ENCODE peak calls at places on chromosome 9, in ten cellular contexts. One of them, this sample, is unnamed.

GRCh38 chr9:8382777-8383527 is 583.4 kb upstream of the DMAC1 start:
- DNase-seq in mammary epithelial cell: no peak
- DNase-seq in stimulated activated CD4-positive, alpha-beta T cell treated with anti-CD3 and anti-CD28 coated beads, Interleukin-4, amount 100 ng/mL, for 48 hours: no peak
- DNase-seq in substantia nigra: no peak
- DNase-seq in lower lobe of right lung: no peak
- DNase-seq in retina: no peak
- DNase-seq in effector CD4-positive, alpha-beta T cell: no peak
- DNase-seq in effector memory CD4-positive, alpha-beta T cell: no peak
- DNase-seq in D341Med: no peak
- DNase-seq in T-helper 2 cell: no peak
- DNase-seq in this sample: no peak

GRCh38 chr9:21970001-21970799 is 24.0 kb downstream of the CDKN2A start:
- DNase-seq in mammary epithelial cell: no peak
- DNase-seq in stimulated activated CD4-positive, alpha-beta T cell treated with anti-CD3 and anti-CD28 coated beads, Interleukin-4, amount 100 ng/mL, for 48 hours: no peak
- DNase-seq in substantia nigra: no peak
- DNase-seq in lower lobe of right lung: no peak
- DNase-seq in retina: no peak
- DNase-seq in effector CD4-positive, alpha-beta T cell: no peak
- DNase-seq in effector memory CD4-positive, alpha-beta T cell: no peak
- DNase-seq in D341Med: no peak
- DNase-seq in T-helper 2 cell: no peak
- DNase-seq in this sample: no peak

GRCh38 chr9:87657190-87657589 is 68.7 kb upstream of the CTSL start:
- DNase-seq in mammary epithelial cell: no peak
- DNase-seq in stimulated activated CD4-positive, alpha-beta T cell treated with anti-CD3 and anti-CD28 coated beads, Interleukin-4, amount 100 ng/mL, for 48 hours: no peak
- DNase-seq in substantia nigra: no peak
- DNase-seq in lower lobe of right lung: peak; percentile 62
- DNase-seq in retina: no peak
- DNase-seq in effector CD4-positive, alpha-beta T cell: no peak
- DNase-seq in effector memory CD4-positive, alpha-beta T cell: no peak
- DNase-seq in D341Med: no peak
- DNase-seq in T-helper 2 cell: no peak
- DNase-seq in this sample: no peak

GRCh38 chr9:12784461-12785250 is 9.8 kb downstream of the LURAP1L start:
- DNase-seq in mammary epithelial cell: peak; percentile 98
- DNase-seq in stimulated activated CD4-positive, alpha-beta T cell treated with anti-CD3 and anti-CD28 coated beads, Interleukin-4, amount 100 ng/mL, for 48 hours: no peak
- DNase-seq in substantia nigra: no peak
- DNase-seq in lower lobe of right lung: peak; percentile 70
- DNase-seq in retina: no peak
- DNase-seq in effector CD4-positive, alpha-beta T cell: no peak
- DNase-seq in effector memory CD4-positive, alpha-beta T cell: no peak
- DNase-seq in D341Med: no peak
- DNase-seq in T-helper 2 cell: no peak
- DNase-seq in this sample: no peak

GRCh38 chr9:88534456-88535225 is at the start of gene NXNL2:
- DNase-seq in mammary epithelial cell: peak; percentile 56
- DNase-seq in stimulated activated CD4-positive, alpha-beta T cell treated with anti-CD3 and anti-CD28 coated beads, Interleukin-4, amount 100 ng/mL, for 48 hours: no peak
- DNase-seq in substantia nigra: peak; percentile 26
- DNase-seq in lower lobe of right lung: peak; percentile 85
- DNase-seq in retina: no peak
- DNase-seq in effector CD4-positive, alpha-beta T cell: no peak
- DNase-seq in effector memory CD4-positive, alpha-beta T cell: no peak
- DNase-seq in D341Med: peak; percentile 82
- DNase-seq in T-helper 2 cell: peak; percentile 40
- DNase-seq in this sample: peak; percentile 79

GRCh38 chr9:105425817-105426433 is 21.9 kb upstream of the FSD1L start:
- DNase-seq in mammary epithelial cell: no peak
- DNase-seq in stimulated activated CD4-positive, alpha-beta T cell treated with anti-CD3 and anti-CD28 coated beads, Interleukin-4, amount 100 ng/mL, for 48 hours: no peak
- DNase-seq in substantia nigra: no peak
- DNase-seq in lower lobe of right lung: no peak
- DNase-seq in retina: no peak
- DNase-seq in effector CD4-positive, alpha-beta T cell: no peak
- DNase-seq in effector memory CD4-positive, alpha-beta T cell: no peak
- DNase-seq in D341Med: peak; percentile 48
- DNase-seq in T-helper 2 cell: peak; percentile 9
- DNase-seq in this sample: no peak

GRCh38 chr9:4262735-4263141 is 37.1 kb downstream of the GLIS3 start:
- DNase-seq in mammary epithelial cell: peak; percentile 87
- DNase-seq in stimulated activated CD4-positive, alpha-beta T cell treated with anti-CD3 and anti-CD28 coated beads, Interleukin-4, amount 100 ng/mL, for 48 hours: no peak
- DNase-seq in substantia nigra: no peak
- DNase-seq in lower lobe of right lung: no peak
- DNase-seq in retina: no peak
- DNase-seq in effector CD4-positive, alpha-beta T cell: no peak
- DNase-seq in effector memory CD4-positive, alpha-beta T cell: no peak
- DNase-seq in D341Med: no peak
- DNase-seq in T-helper 2 cell: no peak
- DNase-seq in this sample: no peak

GRCh38 chr9:4021621-4022213 is 278.2 kb downstream of the GLIS3 start:
- DNase-seq in mammary epithelial cell: no peak
- DNase-seq in stimulated activated CD4-positive, alpha-beta T cell treated with anti-CD3 and anti-CD28 coated beads, Interleukin-4, amount 100 ng/mL, for 48 hours: no peak
- DNase-seq in substantia nigra: no peak
- DNase-seq in lower lobe of right lung: no peak
- DNase-seq in retina: no peak
- DNase-seq in effector CD4-positive, alpha-beta T cell: no peak
- DNase-seq in effector memory CD4-positive, alpha-beta T cell: no peak
- DNase-seq in D341Med: no peak
- DNase-seq in T-helper 2 cell: no peak
- DNase-seq in this sample: no peak

GRCh38 chr9:126375386-126375785 is 48.8 kb downstream of the MVB12B start:
- DNase-seq in mammary epithelial cell: no peak
- DNase-seq in stimulated activated CD4-positive, alpha-beta T cell treated with anti-CD3 and anti-CD28 coated beads, Interleukin-4, amount 100 ng/mL, for 48 hours: no peak
- DNase-seq in substantia nigra: peak; percentile 46
- DNase-seq in lower lobe of right lung: no peak
- DNase-seq in retina: peak; percentile 52
- DNase-seq in effector CD4-positive, alpha-beta T cell: no peak
- DNase-seq in effector memory CD4-positive, alpha-beta T cell: no peak
- DNase-seq in D341Med: no peak
- DNase-seq in T-helper 2 cell: no peak
- DNase-seq in this sample: no peak

GRCh38 chr9:129209580-129209979 is 31.5 kb upstream of the IER5L start:
- DNase-seq in mammary epithelial cell: no peak
- DNase-seq in stimulated activated CD4-positive, alpha-beta T cell treated with anti-CD3 and anti-CD28 coated beads, Interleukin-4, amount 100 ng/mL, for 48 hours: no peak
- DNase-seq in substantia nigra: no peak
- DNase-seq in lower lobe of right lung: no peak
- DNase-seq in retina: no peak
- DNase-seq in effector CD4-positive, alpha-beta T cell: no peak
- DNase-seq in effector memory CD4-positive, alpha-beta T cell: no peak
- DNase-seq in D341Med: no peak
- DNase-seq in T-helper 2 cell: no peak
- DNase-seq in this sample: no peak

GRCh38 chr9:114777841-114778240 is 28.0 kb downstream of the TNFSF15 start:
- DNase-seq in mammary epithelial cell: no peak
- DNase-seq in stimulated activated CD4-positive, alpha-beta T cell treated with anti-CD3 and anti-CD28 coated beads, Interleukin-4, amount 100 ng/mL, for 48 hours: peak; percentile 13
- DNase-seq in substantia nigra: no peak
- DNase-seq in lower lobe of right lung: no peak
- DNase-seq in retina: no peak
- DNase-seq in effector CD4-positive, alpha-beta T cell: no peak
- DNase-seq in effector memory CD4-positive, alpha-beta T cell: peak; percentile 4
- DNase-seq in D341Med: no peak
- DNase-seq in T-helper 2 cell: peak; percentile 12
- DNase-seq in this sample: no peak

GRCh38 chr9:88387035-88387732 is 1.1 kb upstream of the SPIN1 start:
- DNase-seq in mammary epithelial cell: peak; percentile 69
- DNase-seq in stimulated activated CD4-positive, alpha-beta T cell treated with anti-CD3 and anti-CD28 coated beads, Interleukin-4, amount 100 ng/mL, for 48 hours: peak; percentile 6
- DNase-seq in substantia nigra: no peak
- DNase-seq in lower lobe of right lung: peak; percentile 70
- DNase-seq in retina: no peak
- DNase-seq in effector CD4-positive, alpha-beta T cell: no peak
- DNase-seq in effector memory CD4-positive, alpha-beta T cell: no peak
- DNase-seq in D341Med: no peak
- DNase-seq in T-helper 2 cell: peak; percentile 69
- DNase-seq in this sample: peak; percentile 15

GRCh38 chr9:122374885-122375420 is 4.1 kb downstream of the PTGS1 start:
- DNase-seq in mammary epithelial cell: no peak
- DNase-seq in stimulated activated CD4-positive, alpha-beta T cell treated with anti-CD3 and anti-CD28 coated beads, Interleukin-4, amount 100 ng/mL, for 48 hours: no peak
- DNase-seq in substantia nigra: no peak
- DNase-seq in lower lobe of right lung: peak; percentile 62
- DNase-seq in retina: no peak
- DNase-seq in effector CD4-positive, alpha-beta T cell: no peak
- DNase-seq in effector memory CD4-positive, alpha-beta T cell: no peak
- DNase-seq in D341Med: no peak
- DNase-seq in T-helper 2 cell: no peak
- DNase-seq in this sample: peak; percentile 77

GRCh38 chr9:34190996-34191892 is 12.4 kb downstream of the UBAP1 start:
- DNase-seq in mammary epithelial cell: no peak
- DNase-seq in stimulated activated CD4-positive, alpha-beta T cell treated with anti-CD3 and anti-CD28 coated beads, Interleukin-4, amount 100 ng/mL, for 48 hours: no peak
- DNase-seq in substantia nigra: no peak
- DNase-seq in lower lobe of right lung: no peak
- DNase-seq in retina: no peak
- DNase-seq in effector CD4-positive, alpha-beta T cell: no peak
- DNase-seq in effector memory CD4-positive, alpha-beta T cell: no peak
- DNase-seq in D341Med: peak; percentile 45
- DNase-seq in T-helper 2 cell: no peak
- DNase-seq in this sample: no peak

GRCh38 chr9:91042541-91042940 is 240.9 kb downstream of the SYK start:
- DNase-seq in mammary epithelial cell: no peak
- DNase-seq in stimulated activated CD4-positive, alpha-beta T cell treated with anti-CD3 and anti-CD28 coated beads, Interleukin-4, amount 100 ng/mL, for 48 hours: no peak
- DNase-seq in substantia nigra: no peak
- DNase-seq in lower lobe of right lung: no peak
- DNase-seq in retina: no peak
- DNase-seq in effector CD4-positive, alpha-beta T cell: no peak
- DNase-seq in effector memory CD4-positive, alpha-beta T cell: no peak
- DNase-seq in D341Med: no peak
- DNase-seq in T-helper 2 cell: no peak
- DNase-seq in this sample: no peak

GRCh38 chr9:69120380-69121154 is 53.5 kb upstream of the TJP2 start:
- DNase-seq in mammary epithelial cell: peak; percentile 87
- DNase-seq in stimulated activated CD4-positive, alpha-beta T cell treated with anti-CD3 and anti-CD28 coated beads, Interleukin-4, amount 100 ng/mL, for 48 hours: no peak
- DNase-seq in substantia nigra: no peak
- DNase-seq in lower lobe of right lung: peak; percentile 89
- DNase-seq in retina: peak; percentile 32
- DNase-seq in effector CD4-positive, alpha-beta T cell: no peak
- DNase-seq in effector memory CD4-positive, alpha-beta T cell: no peak
- DNase-seq in D341Med: no peak
- DNase-seq in T-helper 2 cell: no peak
- DNase-seq in this sample: no peak

GRCh38 chr9:127611796-127612790 is at the start of gene STXBP1:
- DNase-seq in mammary epithelial cell: peak; percentile 79
- DNase-seq in stimulated activated CD4-positive, alpha-beta T cell treated with anti-CD3 and anti-CD28 coated beads, Interleukin-4, amount 100 ng/mL, for 48 hours: peak; percentile 87
- DNase-seq in substantia nigra: peak; percentile 94
- DNase-seq in lower lobe of right lung: peak; percentile 89
- DNase-seq in retina: peak; percentile 92
- DNase-seq in effector CD4-positive, alpha-beta T cell: peak; percentile 75
- DNase-seq in effector memory CD4-positive, alpha-beta T cell: peak; percentile 76
- DNase-seq in D341Med: peak; percentile 98
- DNase-seq in T-helper 2 cell: peak; percentile 92
- DNase-seq in this sample: peak; percentile 93

GRCh38 chr9:115671236-115671770 is 482.3 kb upstream of the PAPPA start:
- DNase-seq in mammary epithelial cell: no peak
- DNase-seq in stimulated activated CD4-positive, alpha-beta T cell treated with anti-CD3 and anti-CD28 coated beads, Interleukin-4, amount 100 ng/mL, for 48 hours: no peak
- DNase-seq in substantia nigra: no peak
- DNase-seq in lower lobe of right lung: no peak
- DNase-seq in retina: no peak
- DNase-seq in effector CD4-positive, alpha-beta T cell: no peak
- DNase-seq in effector memory CD4-positive, alpha-beta T cell: no peak
- DNase-seq in D341Med: no peak
- DNase-seq in T-helper 2 cell: no peak
- DNase-seq in this sample: no peak

GRCh38 chr9:37262410-37262809 is 142.0 kb downstream of the ZCCHC7 start:
- DNase-seq in mammary epithelial cell: peak; percentile 2
- DNase-seq in stimulated activated CD4-positive, alpha-beta T cell treated with anti-CD3 and anti-CD28 coated beads, Interleukin-4, amount 100 ng/mL, for 48 hours: no peak
- DNase-seq in substantia nigra: peak; percentile 1
- DNase-seq in lower lobe of right lung: no peak
- DNase-seq in retina: no peak
- DNase-seq in effector CD4-positive, alpha-beta T cell: no peak
- DNase-seq in effector memory CD4-positive, alpha-beta T cell: no peak
- DNase-seq in D341Med: peak; percentile 55
- DNase-seq in T-helper 2 cell: no peak
- DNase-seq in this sample: no peak

GRCh38 chr9:93508207-93508606 is 54.8 kb upstream of the FAM120AOS start:
- DNase-seq in mammary epithelial cell: no peak
- DNase-seq in stimulated activated CD4-positive, alpha-beta T cell treated with anti-CD3 and anti-CD28 coated beads, Interleukin-4, amount 100 ng/mL, for 48 hours: no peak
- DNase-seq in substantia nigra: no peak
- DNase-seq in lower lobe of right lung: no peak
- DNase-seq in retina: no peak
- DNase-seq in effector CD4-positive, alpha-beta T cell: no peak
- DNase-seq in effector memory CD4-positive, alpha-beta T cell: no peak
- DNase-seq in D341Med: no peak
- DNase-seq in T-helper 2 cell: no peak
- DNase-seq in this sample: no peak

GRCh38 chr9:126303488-126303887 is 23.1 kb upstream of the MVB12B start:
- DNase-seq in mammary epithelial cell: no peak
- DNase-seq in stimulated activated CD4-positive, alpha-beta T cell treated with anti-CD3 and anti-CD28 coated beads, Interleukin-4, amount 100 ng/mL, for 48 hours: no peak
- DNase-seq in substantia nigra: no peak
- DNase-seq in lower lobe of right lung: no peak
- DNase-seq in retina: no peak
- DNase-seq in effector CD4-positive, alpha-beta T cell: no peak
- DNase-seq in effector memory CD4-positive, alpha-beta T cell: no peak
- DNase-seq in D341Med: no peak
- DNase-seq in T-helper 2 cell: peak; percentile 60
- DNase-seq in this sample: no peak

GRCh38 chr9:118331622-118332045 is 627.4 kb downstream of the TLR4 start:
- DNase-seq in mammary epithelial cell: peak; percentile 89
- DNase-seq in stimulated activated CD4-positive, alpha-beta T cell treated with anti-CD3 and anti-CD28 coated beads, Interleukin-4, amount 100 ng/mL, for 48 hours: no peak
- DNase-seq in substantia nigra: no peak
- DNase-seq in lower lobe of right lung: no peak
- DNase-seq in retina: no peak
- DNase-seq in effector CD4-positive, alpha-beta T cell: no peak
- DNase-seq in effector memory CD4-positive, alpha-beta T cell: no peak
- DNase-seq in D341Med: no peak
- DNase-seq in T-helper 2 cell: no peak
- DNase-seq in this sample: no peak

GRCh38 chr9:29214162-29214520 is 1640.9 kb upstream of the C9orf72 start:
- DNase-seq in mammary epithelial cell: peak; percentile 81
- DNase-seq in stimulated activated CD4-positive, alpha-beta T cell treated with anti-CD3 and anti-CD28 coated beads, Interleukin-4, amount 100 ng/mL, for 48 hours: no peak
- DNase-seq in substantia nigra: no peak
- DNase-seq in lower lobe of right lung: no peak
- DNase-seq in retina: peak; percentile 92
- DNase-seq in effector CD4-positive, alpha-beta T cell: no peak
- DNase-seq in effector memory CD4-positive, alpha-beta T cell: no peak
- DNase-seq in D341Med: peak; percentile 81
- DNase-seq in T-helper 2 cell: no peak
- DNase-seq in this sample: no peak

GRCh38 chr9:105258225-105258737 is 13.8 kb downstream of the SLC44A1 start:
- DNase-seq in mammary epithelial cell: no peak
- DNase-seq in stimulated activated CD4-positive, alpha-beta T cell treated with anti-CD3 and anti-CD28 coated beads, Interleukin-4, amount 100 ng/mL, for 48 hours: no peak
- DNase-seq in substantia nigra: no peak
- DNase-seq in lower lobe of right lung: no peak
- DNase-seq in retina: no peak
- DNase-seq in effector CD4-positive, alpha-beta T cell: no peak
- DNase-seq in effector memory CD4-positive, alpha-beta T cell: no peak
- DNase-seq in D341Med: no peak
- DNase-seq in T-helper 2 cell: no peak
- DNase-seq in this sample: no peak

GRCh38 chr9:95507456-95508241 is 9.1 kb downstream of the PTCH1 start:
- DNase-seq in mammary epithelial cell: peak; percentile 81
- DNase-seq in stimulated activated CD4-positive, alpha-beta T cell treated with anti-CD3 and anti-CD28 coated beads, Interleukin-4, amount 100 ng/mL, for 48 hours: peak; percentile 16
- DNase-seq in substantia nigra: peak; percentile 53
- DNase-seq in lower lobe of right lung: no peak
- DNase-seq in retina: peak; percentile 74
- DNase-seq in effector CD4-positive, alpha-beta T cell: peak; percentile 32
- DNase-seq in effector memory CD4-positive, alpha-beta T cell: no peak
- DNase-seq in D341Med: no peak
- DNase-seq in T-helper 2 cell: peak; percentile 64
- DNase-seq in this sample: peak; percentile 70

GRCh38 chr9:98104445-98104881 is 14.6 kb downstream of the TRIM14 start:
- DNase-seq in mammary epithelial cell: no peak
- DNase-seq in stimulated activated CD4-positive, alpha-beta T cell treated with anti-CD3 and anti-CD28 coated beads, Interleukin-4, amount 100 ng/mL, for 48 hours: no peak
- DNase-seq in substantia nigra: no peak
- DNase-seq in lower lobe of right lung: no peak
- DNase-seq in retina: no peak
- DNase-seq in effector CD4-positive, alpha-beta T cell: no peak
- DNase-seq in effector memory CD4-positive, alpha-beta T cell: no peak
- DNase-seq in D341Med: no peak
- DNase-seq in T-helper 2 cell: no peak
- DNase-seq in this sample: no peak

This sample was measured in heart right ventricle.